ENCODE peak calls at places on chromosomes 11 and 22, in six cellular contexts. One of them, this sample, is unnamed.

GRCh38 chr11:20161923-20162322 is 1.6 kb upstream of the DBX1 start:
- DNase-seq in left lung: no peak
- DNase-seq in dorsolateral prefrontal cortex: no peak
- DNase-seq in cardiac fibroblast: no peak
- DNase-seq in fibroblast of mammary gland: no peak
- DNase-seq in coronary artery: no peak
- DNase-seq in this sample: no peak

GRCh38 chr11:72578541-72578940 is 95.7 kb downstream of the PDE2A start:
- DNase-seq in cardiac fibroblast: no peak
- DNase-seq in coronary artery: peak
- DNase-seq in dorsolateral prefrontal cortex: peak
- DNase-seq in fibroblast of mammary gland: no peak
- DNase-seq in left lung: no peak
- DNase-seq in this sample: no peak

GRCh38 chr11:18203723-18204122 is 31.1 kb downstream of the MRGPRX4 start:
- DNase-seq in left lung: no peak
- DNase-seq in fibroblast of mammary gland: peak
- DNase-seq in coronary artery: no peak
- DNase-seq in dorsolateral prefrontal cortex: no peak
- DNase-seq in cardiac fibroblast: peak
- DNase-seq in this sample: no peak

GRCh38 chr22:29765905-29766631 is 739 bp downstream of the ZMAT5 start:
- DNase-seq in cardiac fibroblast: no peak
- DNase-seq in coronary artery: no peak
- DNase-seq in dorsolateral prefrontal cortex: no peak
- DNase-seq in left lung: peak
- DNase-seq in fibroblast of mammary gland: no peak
- DNase-seq in this sample: no peak

GRCh38 chr11:3841426-3842304 is 906 bp upstream of the RHOG start:
- DNase-seq in fibroblast of mammary gland: peak
- DNase-seq in dorsolateral prefrontal cortex: peak
- DNase-seq in left lung: peak
- DNase-seq in cardiac fibroblast: peak
- DNase-seq in coronary artery: peak
- DNase-seq in this sample: peak

GRCh38 chr11:95325777-95326258 is 94.8 kb upstream of the SESN3 start:
- DNase-seq in dorsolateral prefrontal cortex: no peak
- DNase-seq in coronary artery: no peak
- DNase-seq in cardiac fibroblast: peak
- DNase-seq in fibroblast of mammary gland: peak
- DNase-seq in left lung: no peak
- DNase-seq in this sample: no peak

GRCh38 chr11:9573775-9574555 is 495 bp downstream of the WEE1 start:
- DNase-seq in cardiac fibroblast: no peak
- DNase-seq in left lung: peak
- DNase-seq in coronary artery: peak
- DNase-seq in fibroblast of mammary gland: no peak
- DNase-seq in dorsolateral prefrontal cortex: peak
- DNase-seq in this sample: peak

GRCh38 chr22:49132009-49132408 is 695.7 kb downstream of the BRD1 start:
- DNase-seq in left lung: no peak
- DNase-seq in cardiac fibroblast: no peak
- DNase-seq in coronary artery: peak
- DNase-seq in fibroblast of mammary gland: no peak
- DNase-seq in dorsolateral prefrontal cortex: no peak
- DNase-seq in this sample: no peak

GRCh38 chr22:19997561-19998231 is 18.9 kb downstream of the ARVCF start:
- DNase-seq in left lung: peak
- DNase-seq in coronary artery: no peak
- DNase-seq in fibroblast of mammary gland: no peak
- DNase-seq in dorsolateral prefrontal cortex: no peak
- DNase-seq in cardiac fibroblast: no peak
- DNase-seq in this sample: no peak

GRCh38 chr11:44990665-44991064 is 40.0 kb upstream of the TP53I11 start:
- DNase-seq in left lung: no peak
- DNase-seq in fibroblast of mammary gland: no peak
- DNase-seq in cardiac fibroblast: no peak
- DNase-seq in coronary artery: peak
- DNase-seq in dorsolateral prefrontal cortex: no peak
- DNase-seq in this sample: no peak

GRCh38 chr11:115676768-115677167 is 172.6 kb upstream of the CADM1 start:
- DNase-seq in coronary artery: no peak
- DNase-seq in dorsolateral prefrontal cortex: no peak
- DNase-seq in fibroblast of mammary gland: no peak
- DNase-seq in left lung: no peak
- DNase-seq in cardiac fibroblast: no peak
- DNase-seq in this sample: no peak

GRCh38 chr11:115676206-115676605 is 172.0 kb upstream of the CADM1 start:
- DNase-seq in fibroblast of mammary gland: no peak
- DNase-seq in dorsolateral prefrontal cortex: no peak
- DNase-seq in left lung: no peak
- DNase-seq in coronary artery: no peak
- DNase-seq in cardiac fibroblast: no peak
- DNase-seq in this sample: no peak

GRCh38 chr11:115677190-115677589 is 173.0 kb upstream of the CADM1 start:
- DNase-seq in fibroblast of mammary gland: no peak
- DNase-seq in left lung: no peak
- DNase-seq in coronary artery: no peak
- DNase-seq in cardiac fibroblast: no peak
- DNase-seq in dorsolateral prefrontal cortex: no peak
- DNase-seq in this sample: no peak

GRCh38 chr11:115679945-115680344 is 175.7 kb upstream of the CADM1 start:
- DNase-seq in dorsolateral prefrontal cortex: no peak
- DNase-seq in cardiac fibroblast: no peak
- DNase-seq in coronary artery: no peak
- DNase-seq in fibroblast of mammary gland: no peak
- DNase-seq in left lung: no peak
- DNase-seq in this sample: no peak

GRCh38 chr11:115678942-115679341 is 174.7 kb upstream of the CADM1 start:
- DNase-seq in cardiac fibroblast: no peak
- DNase-seq in left lung: no peak
- DNase-seq in dorsolateral prefrontal cortex: no peak
- DNase-seq in coronary artery: no peak
- DNase-seq in fibroblast of mammary gland: no peak
- DNase-seq in this sample: no peak
- TF ChIP-seq CTCF in cardiac fibroblast: no peak
- TF ChIP-seq CTCF in left lung: no peak
- TF ChIP-seq CTCF in dorsolateral prefrontal cortex: no peak
- TF ChIP-seq CTCF in coronary artery: no peak
- TF ChIP-seq CTCF in fibroblast of mammary gland: no peak
- TF ChIP-seq CTCF in this sample: no peak

GRCh38 chr11:82906236-82906635 is 4.7 kb downstream of the DDIAS start:
- DNase-seq in left lung: no peak
- DNase-seq in dorsolateral prefrontal cortex: no peak
- DNase-seq in coronary artery: no peak
- DNase-seq in fibroblast of mammary gland: peak
- DNase-seq in cardiac fibroblast: peak
- DNase-seq in this sample: no peak
- TF ChIP-seq CTCF in left lung: peak
- TF ChIP-seq CTCF in dorsolateral prefrontal cortex: peak
- TF ChIP-seq CTCF in coronary artery: peak
- TF ChIP-seq CTCF in fibroblast of mammary gland: peak
- TF ChIP-seq CTCF in cardiac fibroblast: peak
- TF ChIP-seq CTCF in this sample: peak

DNA sequence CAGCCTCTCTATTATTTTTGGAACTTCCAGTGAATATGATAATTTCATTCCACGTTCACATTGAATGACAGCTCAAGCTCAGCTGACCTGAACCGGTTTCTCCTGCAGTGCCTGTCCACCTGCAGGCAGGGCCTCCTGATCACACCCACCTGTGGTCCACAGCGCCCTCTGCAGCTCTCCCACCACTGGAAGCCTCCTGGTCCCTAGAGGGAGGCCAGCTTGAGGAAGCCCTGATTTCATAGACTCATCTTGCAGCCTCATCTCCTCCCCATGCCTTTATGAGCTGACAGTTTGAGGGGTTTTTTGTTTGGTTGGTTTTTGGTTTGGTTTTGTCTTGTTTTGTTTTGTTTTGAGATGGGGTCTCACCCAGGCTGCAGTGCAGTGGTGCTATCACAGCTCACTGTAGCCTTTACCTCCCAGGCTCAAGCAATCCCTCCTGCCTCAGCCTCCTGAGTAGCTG is 29.9 kb upstream of the MALAT1 start:
- DNase-seq in coronary artery: no peak
- DNase-seq in left lung: peak
- DNase-seq in fibroblast of mammary gland: peak
- DNase-seq in cardiac fibroblast: peak
- DNase-seq in dorsolateral prefrontal cortex: no peak
- DNase-seq in this sample: no peak
- TF ChIP-seq CTCF in coronary artery: no peak
- TF ChIP-seq CTCF in left lung: peak
- TF ChIP-seq CTCF in fibroblast of mammary gland: peak
- TF ChIP-seq CTCF in cardiac fibroblast: peak
- TF ChIP-seq CTCF in dorsolateral prefrontal cortex: peak
- TF ChIP-seq CTCF in this sample: no peak

DNA sequence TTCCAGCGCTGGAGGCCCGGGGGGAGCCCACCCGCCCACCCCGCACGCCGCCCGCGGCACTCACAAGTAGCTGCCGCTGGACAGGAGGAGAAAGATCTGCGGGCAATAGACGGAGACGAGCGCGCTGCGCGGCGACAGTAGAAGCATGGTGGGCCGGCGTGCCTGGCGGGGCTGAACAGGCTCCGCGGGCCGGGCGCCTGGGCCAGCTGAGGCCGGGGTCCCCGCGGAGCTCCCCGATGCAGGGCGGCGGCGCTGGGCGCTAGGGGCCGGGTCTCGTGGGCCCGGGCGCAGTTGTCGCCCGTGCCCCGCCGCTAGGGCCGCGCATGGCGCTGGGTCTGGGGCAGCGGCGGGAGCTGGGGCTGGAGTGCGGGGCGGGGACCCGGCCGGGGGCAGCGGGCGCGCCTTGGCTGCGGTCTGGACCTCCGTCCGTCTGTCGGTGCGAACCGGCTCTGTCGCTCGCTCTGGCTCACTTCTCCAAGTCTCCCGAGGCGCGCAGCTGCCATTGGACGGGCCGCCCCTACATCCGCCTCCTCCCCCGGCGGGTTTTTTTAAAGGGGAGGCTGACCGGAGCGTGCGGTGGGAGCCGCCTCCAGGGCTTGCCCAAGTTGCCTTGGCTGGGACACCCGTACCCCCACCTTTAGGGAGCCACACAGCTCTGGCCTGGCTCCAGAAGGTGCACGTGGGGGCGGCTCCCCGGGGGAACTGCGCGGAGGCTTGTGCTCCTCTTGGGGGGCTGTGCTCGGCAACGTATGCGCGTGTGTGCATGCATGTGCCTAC is 4.7 kb downstream of the WNT7B start:
- DNase-seq in fibroblast of mammary gland: no peak
- DNase-seq in dorsolateral prefrontal cortex: no peak
- DNase-seq in cardiac fibroblast: no peak
- DNase-seq in left lung: peak
- DNase-seq in coronary artery: no peak
- DNase-seq in this sample: no peak
- TF ChIP-seq CTCF in fibroblast of mammary gland: no peak
- TF ChIP-seq CTCF in dorsolateral prefrontal cortex: no peak
- TF ChIP-seq CTCF in cardiac fibroblast: no peak
- TF ChIP-seq CTCF in left lung: no peak
- TF ChIP-seq CTCF in coronary artery: no peak
- TF ChIP-seq CTCF in this sample: no peak

DNA sequence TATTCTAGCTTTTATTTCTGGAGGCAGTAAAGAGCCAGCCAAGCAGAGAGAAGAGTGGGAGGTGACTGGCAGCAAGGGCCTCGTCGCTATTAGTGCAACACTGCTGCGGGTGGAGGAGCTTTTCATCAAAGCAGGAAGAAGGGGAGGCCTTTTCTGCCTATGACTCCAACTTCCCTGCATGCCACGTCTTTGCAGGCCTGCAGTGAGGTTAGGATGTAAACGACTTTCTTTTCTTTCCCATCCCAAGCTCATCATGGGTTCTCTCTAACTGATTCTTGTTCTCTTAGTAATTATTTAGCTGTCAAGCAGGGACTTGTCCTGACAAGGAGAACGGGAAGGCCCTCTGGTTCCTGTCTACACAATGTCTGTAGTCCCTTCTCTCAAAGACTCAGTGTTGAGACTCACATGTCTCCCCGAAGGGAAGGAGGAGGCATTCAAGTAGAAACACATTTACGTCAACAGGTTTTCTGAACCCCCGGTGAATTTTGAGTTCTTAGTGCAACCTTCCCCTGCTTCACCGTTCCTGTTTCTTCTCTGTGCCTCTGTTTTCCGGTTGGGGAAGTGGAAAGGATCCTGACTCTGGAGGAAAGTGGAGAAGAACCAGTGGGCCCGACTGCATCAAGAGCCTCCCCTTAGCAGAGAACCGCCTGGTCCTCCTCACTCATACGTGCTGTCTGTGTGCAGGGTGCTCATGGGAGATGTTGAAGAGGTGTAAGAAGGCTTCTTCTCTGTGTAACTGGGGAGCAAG is 56.9 kb downstream of the PACS1 start:
- DNase-seq in cardiac fibroblast: peak
- DNase-seq in fibroblast of mammary gland: peak
- DNase-seq in dorsolateral prefrontal cortex: peak
- DNase-seq in coronary artery: peak
- DNase-seq in left lung: no peak
- DNase-seq in this sample: peak
- TF ChIP-seq CTCF in cardiac fibroblast: no peak
- TF ChIP-seq CTCF in fibroblast of mammary gland: no peak
- TF ChIP-seq CTCF in dorsolateral prefrontal cortex: no peak
- TF ChIP-seq CTCF in coronary artery: no peak
- TF ChIP-seq CTCF in left lung: no peak
- TF ChIP-seq CTCF in this sample: no peak